ENCODE peak calls at places on chromosomes 1 and 21, in ten cellular contexts. H is GM12865, I is epithelial cell of esophagus, K is tibial nerve, O is esophagus muscularis mucosa, Y is heart left ventricle, D is fibroblast of lung, M is BJ, C is pancreas, Z is GM12878. S is an unnamed sample.

GRCh38 chr21:36508948-36509347 is 29.0 kb upstream of the CLDN14 start:
- DNase-seq in H (no peak), I (no peak), Z (no peak), Y (no peak), D (no peak), K (no peak), C (no peak), O (no peak), M (no peak), S (no peak)

GRCh38 chr1:209937996-209938959 is at the start of gene SYT14:
- DNase-seq in K (no peak), I (peak; percentile 10), C (peak; percentile 15), O (no peak), D (peak; percentile 77), H (no peak), Z (no peak), Y (no peak), M (peak; percentile 4), S (no peak)

GRCh38 chr1:94863297-94863911 is 43.2 kb downstream of the SLC44A3 start:
- DNase-seq in I (peak; percentile 47), Z (no peak), D (peak; percentile 93), H (no peak), O (no peak), M (peak; percentile 66), C (no peak), Y (no peak), K (no peak), S (peak; percentile 32)

GRCh38 chr1:231918239-231919015 is 291.8 kb downstream of the DISC1 start:
- DNase-seq in K (no peak), I (peak; percentile 63), D (peak; percentile 89), O (no peak), C (no peak), Z (peak; percentile 8), M (no peak), Y (no peak), H (peak; percentile 41), S (no peak)

GRCh38 chr1:78157162-78157561 is 111.4 kb downstream of the GIPC2 start:
- DNase-seq in D (peak; percentile 55), K (no peak), C (no peak), Z (no peak), Y (no peak), O (no peak), I (peak; percentile 28), M (no peak), H (no peak), S (no peak)

GRCh38 chr1:153506831-153507413 is 28.9 kb downstream of the S100A6 start:
- DNase-seq in M (peak; percentile 70), Z (no peak), D (peak; percentile 95), Y (peak; percentile 92), O (peak; percentile 97), K (peak; percentile 87), C (peak; percentile 77), H (no peak), I (peak; percentile 57), S (peak; percentile 80)

GRCh38 chr1:214452152-214452806 is 99.1 kb downstream of the PTPN14 start:
- DNase-seq in K (no peak), O (peak; percentile 39), M (no peak), I (no peak), Z (no peak), D (no peak), H (no peak), Y (no peak), C (no peak), S (no peak)

GRCh38 chr1:218350909-218351616 is 5.9 kb downstream of the TGFB2 start:
- DNase-seq in Y (no peak), D (peak; percentile 93), K (no peak), C (no peak), M (no peak), H (no peak), Z (no peak), I (no peak), O (no peak), S (no peak)

GRCh38 chr21:32278068-32278467 is 781 bp downstream of the MIS18A start:
- DNase-seq in C (no peak), Z (no peak), D (no peak), M (no peak), O (peak; percentile 21), Y (no peak), K (no peak), I (peak; percentile 26), H (peak; percentile 23), S (no peak)

GRCh38 chr1:234746798-234747196 is 136.8 kb upstream of the IRF2BP2 start:
- DNase-seq in C (no peak), D (peak; percentile 20), Y (no peak), I (peak; percentile 87), H (no peak), M (no peak), O (no peak), K (no peak), Z (no peak), S (no peak)

GRCh38 chr21:15732290-15732995 is 2.7 kb downstream of the USP25 start:
- DNase-seq in I (peak; percentile 63), H (peak; percentile 81), D (peak; percentile 51), Y (no peak), O (no peak), M (no peak), Z (peak; percentile 57), C (no peak), K (peak; percentile 22), S (no peak)

GRCh38 chr1:247287460-247287859 is 31.6 kb downstream of the VN1R5 start:
- DNase-seq in M (no peak), C (no peak), Z (no peak), Y (no peak), K (no peak), O (peak; percentile 34), D (no peak), I (no peak), H (no peak), S (no peak)

GRCh38 chr1:247437551-247438535 is 20.1 kb downstream of the OR2B11 start:
- DNase-seq in D (no peak), I (no peak), M (no peak), Y (no peak), H (no peak), C (no peak), K (no peak), Z (no peak), O (no peak), S (no peak)

GRCh38 chr1:56967900-56968832 is 2.4 kb upstream of the C8B start:
- DNase-seq in K (no peak), Y (no peak), O (no peak), M (no peak), D (no peak), Z (no peak), C (peak; percentile 63), I (no peak), H (peak; percentile 16), S (no peak)
- H3K4me3 ChIP-seq in K (no peak overlapping the region), Y (no peak overlapping the region), O (no peak overlapping the region), M (no peak overlapping the region), D (no peak overlapping the region), Z (no peak overlapping the region), C (no peak overlapping the region), I (no peak overlapping the region), H (no peak overlapping the region), S (no peak overlapping the region)

DNA sequence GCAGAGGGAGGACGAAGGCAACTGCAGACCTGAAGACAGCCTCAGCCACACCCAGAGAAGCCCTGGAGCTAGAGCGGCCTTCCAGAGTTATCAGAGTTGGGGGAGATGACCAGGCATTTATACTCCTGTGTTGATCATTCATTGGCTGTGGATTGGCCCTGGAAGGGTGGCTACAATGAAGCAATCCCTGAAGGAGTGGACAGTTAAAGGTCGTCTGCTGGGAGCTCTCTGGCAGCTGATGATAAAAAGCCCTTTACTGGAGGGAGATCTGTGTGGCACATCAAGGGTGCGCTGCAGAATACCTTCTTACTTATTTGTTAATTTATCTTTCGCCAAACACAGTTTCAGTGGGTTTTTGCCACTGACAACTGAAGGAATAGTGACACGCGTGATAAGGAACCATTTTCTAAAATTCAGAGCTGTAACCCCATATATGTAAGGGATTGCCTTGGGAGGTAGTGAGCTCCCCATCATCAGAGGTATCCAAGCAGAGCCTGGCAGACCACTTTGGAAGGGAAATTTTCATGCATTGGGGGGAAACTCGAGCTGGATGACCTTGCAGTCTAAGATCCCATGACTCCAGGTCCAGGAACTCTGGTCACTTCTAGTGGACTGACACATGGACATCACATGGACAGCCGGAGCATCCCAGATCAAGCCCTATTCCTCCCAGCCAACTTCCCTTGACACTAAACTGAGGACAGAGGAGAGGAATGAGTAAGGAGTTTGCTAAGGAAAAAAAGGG is 126.4 kb upstream of the GADD45A start:
- DNase-seq in K (no peak), O (no peak), M (no peak), H (no peak), I (no peak), D (no peak), Z (no peak), C (no peak), Y (no peak), S (peak; percentile 40)
- H3K4me3 ChIP-seq in K (no peak overlapping the region), O (no peak overlapping the region), M (no peak overlapping the region), H (no peak overlapping the region), I (no peak overlapping the region), D (no peak overlapping the region), Z (no peak overlapping the region), C (no peak overlapping the region), Y (no peak overlapping the region), S (no peak overlapping the region)

GRCh38 chr1:167617100-167617949 is 12.7 kb upstream of the RCSD1 start:
- DNase-seq in K (peak; percentile 37), D (peak; percentile 66), M (no peak), C (no peak), O (no peak), Z (peak; percentile 74), Y (peak; percentile 68), H (peak; percentile 82), I (peak; percentile 95), S (peak; percentile 49)
- H3K4me3 ChIP-seq in K (peak overlapping the region; percentile 18), D (no peak overlapping the region), M (no peak overlapping the region), C (no peak overlapping the region), O (no peak overlapping the region), Z (peak overlapping the region; percentile 62), Y (peak overlapping the region; percentile 1), H (peak overlapping the region; percentile 41), I (no peak overlapping the region), S (no peak overlapping the region)

DNA sequence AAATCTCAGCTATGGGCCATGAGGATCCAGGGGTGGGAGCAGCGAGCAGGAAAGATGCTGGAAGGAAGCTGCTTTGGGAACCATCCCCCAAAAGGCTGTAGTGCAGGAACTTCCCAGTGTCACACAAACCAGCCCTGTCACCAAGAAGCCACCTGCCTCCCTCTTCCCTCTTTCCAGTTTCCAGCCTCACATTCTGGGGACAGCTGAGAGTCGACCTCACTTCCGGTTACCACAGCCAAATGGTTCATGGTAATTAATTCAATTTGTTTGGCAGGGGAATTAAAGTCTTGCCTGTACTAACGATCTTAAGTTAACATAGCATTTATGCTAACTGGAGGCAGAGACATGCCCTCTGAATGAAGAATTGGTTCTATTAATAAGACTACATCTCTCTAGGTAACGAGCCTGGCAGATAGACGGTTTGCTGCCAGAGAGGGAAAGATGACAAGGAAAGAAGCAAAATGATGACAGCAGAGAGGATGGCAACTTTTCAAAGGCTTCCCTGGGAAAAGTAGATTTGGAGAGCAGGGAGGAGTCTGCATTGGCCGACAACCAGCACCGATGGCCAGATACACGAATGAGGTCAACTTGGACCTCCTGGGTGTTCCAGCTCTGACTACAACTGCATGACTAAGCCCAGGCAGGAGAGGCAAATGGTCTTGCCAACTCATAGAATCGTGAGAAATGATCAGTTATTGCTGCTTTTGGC is 64.1 kb downstream of the TMCO4 start:
- DNase-seq in D (peak; percentile 98), Z (no peak), C (peak; percentile 60), Y (peak; percentile 77), H (no peak), K (peak; percentile 74), M (peak; percentile 96), I (no peak), O (peak; percentile 94), S (peak; percentile 88)
- H3K4me3 ChIP-seq in D (no peak overlapping the region), Z (no peak overlapping the region), C (no peak overlapping the region), Y (no peak overlapping the region), H (no peak overlapping the region), K (no peak overlapping the region), M (no peak overlapping the region), I (no peak overlapping the region), O (no peak overlapping the region), S (no peak overlapping the region)